ENCODE peak calls at places on chromosomes 6 and 20, in six cellular contexts. One of them, this sample, is unnamed.

GRCh38 chr6:29763491-29764289 is 40.5 kb downstream of the HLA-F start:
- DNase-seq in stromal cell of bone marrow: peak; percentile 86
- DNase-seq in epithelial cell of esophagus: peak; percentile 94
- DNase-seq in amygdala: no peak
- DNase-seq in HFFc6: peak; percentile 73
- DNase-seq in naive thymus-derived CD4-positive, alpha-beta T cell: no peak
- DNase-seq in this sample: peak; percentile 49

GRCh38 chr20:63736893-63737689 is 627 bp downstream of the LIME1 start:
- DNase-seq in epithelial cell of esophagus: peak; percentile 28
- DNase-seq in naive thymus-derived CD4-positive, alpha-beta T cell: peak; percentile 71
- DNase-seq in stromal cell of bone marrow: no peak
- DNase-seq in amygdala: no peak
- DNase-seq in HFFc6: no peak
- DNase-seq in this sample: no peak

GRCh38 chr20:35049776-35050352 is 42.7 kb downstream of the TRPC4AP start:
- DNase-seq in naive thymus-derived CD4-positive, alpha-beta T cell: no peak
- DNase-seq in stromal cell of bone marrow: no peak
- DNase-seq in amygdala: no peak
- DNase-seq in HFFc6: peak; percentile 72
- DNase-seq in epithelial cell of esophagus: no peak
- DNase-seq in this sample: no peak

GRCh38 chr20:31516651-31517050 is 2.4 kb downstream of the HM13 start:
- DNase-seq in HFFc6: no peak
- DNase-seq in amygdala: no peak
- DNase-seq in stromal cell of bone marrow: no peak
- DNase-seq in epithelial cell of esophagus: no peak
- DNase-seq in naive thymus-derived CD4-positive, alpha-beta T cell: no peak
- DNase-seq in this sample: no peak

GRCh38 chr6:34593741-34594140 is 37.6 kb upstream of the SPDEF start:
- DNase-seq in HFFc6: no peak
- DNase-seq in stromal cell of bone marrow: no peak
- DNase-seq in naive thymus-derived CD4-positive, alpha-beta T cell: no peak
- DNase-seq in amygdala: no peak
- DNase-seq in epithelial cell of esophagus: peak; percentile 29
- DNase-seq in this sample: no peak

GRCh38 chr20:54113553-54113952 is 43.2 kb upstream of the BCAS1 start:
- DNase-seq in amygdala: no peak
- DNase-seq in stromal cell of bone marrow: no peak
- DNase-seq in naive thymus-derived CD4-positive, alpha-beta T cell: no peak
- DNase-seq in epithelial cell of esophagus: no peak
- DNase-seq in HFFc6: no peak
- DNase-seq in this sample: no peak

GRCh38 chr6:13272131-13273046 is 55.9 kb downstream of the TBC1D7 start:
- DNase-seq in epithelial cell of esophagus: no peak
- DNase-seq in HFFc6: no peak
- DNase-seq in amygdala: no peak
- DNase-seq in naive thymus-derived CD4-positive, alpha-beta T cell: no peak
- DNase-seq in stromal cell of bone marrow: no peak
- DNase-seq in this sample: no peak

GRCh38 chr20:32820000-32820697 is 395 bp downstream of the MAPRE1 start:
- DNase-seq in stromal cell of bone marrow: no peak
- DNase-seq in HFFc6: peak; percentile 15
- DNase-seq in naive thymus-derived CD4-positive, alpha-beta T cell: peak; percentile 94
- DNase-seq in epithelial cell of esophagus: peak; percentile 45
- DNase-seq in amygdala: no peak
- DNase-seq in this sample: no peak

GRCh38 chr6:41428995-41429417 is 93.6 kb downstream of the NCR2 start:
- DNase-seq in amygdala: no peak
- DNase-seq in epithelial cell of esophagus: no peak
- DNase-seq in stromal cell of bone marrow: peak; percentile 59
- DNase-seq in naive thymus-derived CD4-positive, alpha-beta T cell: no peak
- DNase-seq in HFFc6: peak; percentile 18
- DNase-seq in this sample: no peak

GRCh38 chr6:77463308-77463880 is at the start of gene HTR1B:
- DNase-seq in naive thymus-derived CD4-positive, alpha-beta T cell: no peak
- DNase-seq in HFFc6: no peak
- DNase-seq in epithelial cell of esophagus: peak; percentile 49
- DNase-seq in stromal cell of bone marrow: no peak
- DNase-seq in amygdala: no peak
- DNase-seq in this sample: no peak

GRCh38 chr6:88808381-88808780 is 155.0 kb downstream of the RNGTT start:
- DNase-seq in stromal cell of bone marrow: no peak
- DNase-seq in HFFc6: no peak
- DNase-seq in naive thymus-derived CD4-positive, alpha-beta T cell: no peak
- DNase-seq in epithelial cell of esophagus: no peak
- DNase-seq in amygdala: no peak
- DNase-seq in this sample: peak; percentile 40

GRCh38 chr6:138086573-138087196 is 20.5 kb downstream of the PERP start:
- DNase-seq in epithelial cell of esophagus: peak; percentile 95
- DNase-seq in stromal cell of bone marrow: no peak
- DNase-seq in naive thymus-derived CD4-positive, alpha-beta T cell: no peak
- DNase-seq in HFFc6: no peak
- DNase-seq in amygdala: no peak
- DNase-seq in this sample: no peak

GRCh38 chr6:146289816-146290588 is 253.6 kb upstream of the RAB32 start:
- DNase-seq in amygdala: no peak
- DNase-seq in epithelial cell of esophagus: peak; percentile 74
- DNase-seq in HFFc6: peak; percentile 25
- DNase-seq in stromal cell of bone marrow: peak; percentile 91
- DNase-seq in naive thymus-derived CD4-positive, alpha-beta T cell: no peak
- DNase-seq in this sample: peak; percentile 37

GRCh38 chr6:45548657-45549515 is 171.2 kb upstream of the SUPT3H start:
- DNase-seq in amygdala: no peak
- DNase-seq in HFFc6: no peak
- DNase-seq in epithelial cell of esophagus: peak; percentile 32
- DNase-seq in stromal cell of bone marrow: no peak
- DNase-seq in naive thymus-derived CD4-positive, alpha-beta T cell: no peak
- DNase-seq in this sample: no peak

GRCh38 chr20:2005831-2006426 is 12.1 kb upstream of the PDYN start:
- DNase-seq in epithelial cell of esophagus: peak; percentile 77
- DNase-seq in amygdala: no peak
- DNase-seq in stromal cell of bone marrow: peak; percentile 18
- DNase-seq in HFFc6: peak; percentile 42
- DNase-seq in naive thymus-derived CD4-positive, alpha-beta T cell: peak; percentile 60
- DNase-seq in this sample: peak; percentile 7

GRCh38 chr6:123529058-123529457 is 107.7 kb downstream of the TRDN start:
- DNase-seq in naive thymus-derived CD4-positive, alpha-beta T cell: no peak
- DNase-seq in amygdala: no peak
- DNase-seq in HFFc6: no peak
- DNase-seq in epithelial cell of esophagus: no peak
- DNase-seq in stromal cell of bone marrow: no peak
- DNase-seq in this sample: no peak

GRCh38 chr20:58700121-58700780 is 7.7 kb downstream of the NPEPL1 start:
- DNase-seq in naive thymus-derived CD4-positive, alpha-beta T cell: no peak
- DNase-seq in amygdala: no peak
- DNase-seq in stromal cell of bone marrow: peak; percentile 64
- DNase-seq in HFFc6: no peak
- DNase-seq in epithelial cell of esophagus: no peak
- DNase-seq in this sample: no peak

GRCh38 chr6:157249756-157250155 is 73.6 kb downstream of the TMEM242 start:
- DNase-seq in epithelial cell of esophagus: no peak
- DNase-seq in naive thymus-derived CD4-positive, alpha-beta T cell: no peak
- DNase-seq in amygdala: no peak
- DNase-seq in HFFc6: no peak
- DNase-seq in stromal cell of bone marrow: no peak
- DNase-seq in this sample: no peak

GRCh38 chr6:39344821-39345280 is 22.3 kb upstream of the KCNK16 start:
- DNase-seq in stromal cell of bone marrow: no peak
- DNase-seq in naive thymus-derived CD4-positive, alpha-beta T cell: no peak
- DNase-seq in epithelial cell of esophagus: no peak
- DNase-seq in HFFc6: no peak
- DNase-seq in amygdala: no peak
- DNase-seq in this sample: no peak

GRCh38 chr6:151682251-151682650 is 125.2 kb upstream of the ESR1 start:
- DNase-seq in naive thymus-derived CD4-positive, alpha-beta T cell: no peak
- DNase-seq in epithelial cell of esophagus: no peak
- DNase-seq in stromal cell of bone marrow: no peak
- DNase-seq in amygdala: no peak
- DNase-seq in HFFc6: no peak
- DNase-seq in this sample: no peak

GRCh38 chr6:128663238-128663637 is 142.8 kb upstream of the PTPRK start:
- DNase-seq in epithelial cell of esophagus: no peak
- DNase-seq in HFFc6: no peak
- DNase-seq in amygdala: no peak
- DNase-seq in naive thymus-derived CD4-positive, alpha-beta T cell: no peak
- DNase-seq in stromal cell of bone marrow: no peak
- DNase-seq in this sample: no peak

GRCh38 chr6:73042892-73043291 is 182.4 kb downstream of the KHDC1L start:
- DNase-seq in amygdala: no peak
- DNase-seq in HFFc6: no peak
- DNase-seq in epithelial cell of esophagus: peak; percentile 9
- DNase-seq in naive thymus-derived CD4-positive, alpha-beta T cell: no peak
- DNase-seq in stromal cell of bone marrow: no peak
- DNase-seq in this sample: no peak

This sample was measured in AG09319.